ENCODE peak calls at places on chromosomes 1 and 21, in eight cellular contexts. One of them, this sample, is unnamed.

GRCh38 chr1:17207966-17208418 is 3.1 kb downstream of the PADI1 start:
- DNase-seq in NCI-H1694 treated with DMSO at 0.1 percent for 48 hours: no peak
- DNase-seq in effector memory CD8-positive, alpha-beta T cell: peak; percentile 22
- DNase-seq in Ammon's horn: no peak
- DNase-seq in BE2C: no peak
- DNase-seq in stimulated activated CD8-positive, alpha-beta memory T cell treated with anti-CD3 and anti-CD28 coated beads, Interleukin-4, amount 100 ng/mL, for 4 hours: peak; percentile 16
- DNase-seq in GM12865: peak; percentile 60
- DNase-seq in A172: peak; percentile 90
- DNase-seq in this sample: no peak

GRCh38 chr1:19643113-19643512 is 998 bp upstream of the NBL1 start:
- DNase-seq in NCI-H1694 treated with DMSO at 0.1 percent for 48 hours: no peak
- DNase-seq in effector memory CD8-positive, alpha-beta T cell: no peak
- DNase-seq in Ammon's horn: no peak
- DNase-seq in BE2C: no peak
- DNase-seq in stimulated activated CD8-positive, alpha-beta memory T cell treated with anti-CD3 and anti-CD28 coated beads, Interleukin-4, amount 100 ng/mL, for 4 hours: no peak
- DNase-seq in GM12865: no peak
- DNase-seq in A172: peak; percentile 14
- DNase-seq in this sample: no peak

GRCh38 chr21:31326478-31327247 is 17.4 kb downstream of the TIAM1 start:
- DNase-seq in NCI-H1694 treated with DMSO at 0.1 percent for 48 hours: peak; percentile 32
- DNase-seq in effector memory CD8-positive, alpha-beta T cell: no peak
- DNase-seq in Ammon's horn: peak; percentile 43
- DNase-seq in BE2C: no peak
- DNase-seq in stimulated activated CD8-positive, alpha-beta memory T cell treated with anti-CD3 and anti-CD28 coated beads, Interleukin-4, amount 100 ng/mL, for 4 hours: no peak
- DNase-seq in GM12865: peak; percentile 88
- DNase-seq in A172: no peak
- DNase-seq in this sample: no peak

GRCh38 chr1:171252482-171252881 is 4.2 kb downstream of the FMO1 start:
- DNase-seq in NCI-H1694 treated with DMSO at 0.1 percent for 48 hours: no peak
- DNase-seq in effector memory CD8-positive, alpha-beta T cell: no peak
- DNase-seq in Ammon's horn: no peak
- DNase-seq in BE2C: no peak
- DNase-seq in stimulated activated CD8-positive, alpha-beta memory T cell treated with anti-CD3 and anti-CD28 coated beads, Interleukin-4, amount 100 ng/mL, for 4 hours: no peak
- DNase-seq in GM12865: peak; percentile 84
- DNase-seq in A172: no peak
- DNase-seq in this sample: no peak

GRCh38 chr1:200971955-200972711 is 51.4 kb downstream of the KIF21B start:
- DNase-seq in NCI-H1694 treated with DMSO at 0.1 percent for 48 hours: peak; percentile 54
- DNase-seq in effector memory CD8-positive, alpha-beta T cell: peak; percentile 61
- DNase-seq in Ammon's horn: peak; percentile 59
- DNase-seq in BE2C: peak; percentile 79
- DNase-seq in stimulated activated CD8-positive, alpha-beta memory T cell treated with anti-CD3 and anti-CD28 coated beads, Interleukin-4, amount 100 ng/mL, for 4 hours: peak; percentile 37
- DNase-seq in GM12865: peak; percentile 54
- DNase-seq in A172: peak; percentile 67
- DNase-seq in this sample: peak; percentile 6

GRCh38 chr1:48526045-48526714 is 54.2 kb upstream of the SPATA6 start:
- DNase-seq in NCI-H1694 treated with DMSO at 0.1 percent for 48 hours: peak; percentile 93
- DNase-seq in effector memory CD8-positive, alpha-beta T cell: no peak
- DNase-seq in Ammon's horn: peak; percentile 94
- DNase-seq in BE2C: peak; percentile 45
- DNase-seq in stimulated activated CD8-positive, alpha-beta memory T cell treated with anti-CD3 and anti-CD28 coated beads, Interleukin-4, amount 100 ng/mL, for 4 hours: no peak
- DNase-seq in GM12865: no peak
- DNase-seq in A172: no peak
- DNase-seq in this sample: no peak

GRCh38 chr1:98034505-98034904 is 113.7 kb upstream of the DPYD start:
- DNase-seq in NCI-H1694 treated with DMSO at 0.1 percent for 48 hours: peak; percentile 55
- DNase-seq in effector memory CD8-positive, alpha-beta T cell: no peak
- DNase-seq in Ammon's horn: no peak
- DNase-seq in BE2C: no peak
- DNase-seq in stimulated activated CD8-positive, alpha-beta memory T cell treated with anti-CD3 and anti-CD28 coated beads, Interleukin-4, amount 100 ng/mL, for 4 hours: no peak
- DNase-seq in GM12865: no peak
- DNase-seq in A172: peak; percentile 76
- DNase-seq in this sample: no peak

GRCh38 chr1:180571060-180571831 is 12.5 kb downstream of the OVAAL start:
- DNase-seq in NCI-H1694 treated with DMSO at 0.1 percent for 48 hours: no peak
- DNase-seq in effector memory CD8-positive, alpha-beta T cell: no peak
- DNase-seq in Ammon's horn: no peak
- DNase-seq in BE2C: no peak
- DNase-seq in stimulated activated CD8-positive, alpha-beta memory T cell treated with anti-CD3 and anti-CD28 coated beads, Interleukin-4, amount 100 ng/mL, for 4 hours: no peak
- DNase-seq in GM12865: no peak
- DNase-seq in A172: peak; percentile 12
- DNase-seq in this sample: no peak

GRCh38 chr1:1335792-1336248 is 4.7 kb downstream of the TAS1R3 start:
- DNase-seq in NCI-H1694 treated with DMSO at 0.1 percent for 48 hours: no peak
- DNase-seq in effector memory CD8-positive, alpha-beta T cell: no peak
- DNase-seq in Ammon's horn: no peak
- DNase-seq in BE2C: no peak
- DNase-seq in stimulated activated CD8-positive, alpha-beta memory T cell treated with anti-CD3 and anti-CD28 coated beads, Interleukin-4, amount 100 ng/mL, for 4 hours: no peak
- DNase-seq in GM12865: no peak
- DNase-seq in A172: no peak
- DNase-seq in this sample: no peak

GRCh38 chr1:102434421-102434820 is 437.7 kb upstream of the OLFM3 start:
- DNase-seq in NCI-H1694 treated with DMSO at 0.1 percent for 48 hours: peak; percentile 47
- DNase-seq in effector memory CD8-positive, alpha-beta T cell: no peak
- DNase-seq in Ammon's horn: peak; percentile 13
- DNase-seq in BE2C: peak; percentile 61
- DNase-seq in stimulated activated CD8-positive, alpha-beta memory T cell treated with anti-CD3 and anti-CD28 coated beads, Interleukin-4, amount 100 ng/mL, for 4 hours: no peak
- DNase-seq in GM12865: peak; percentile 62
- DNase-seq in A172: peak; percentile 53
- DNase-seq in this sample: no peak

GRCh38 chr21:27425172-27425571 is 458.3 kb upstream of the ADAMTS5 start:
- DNase-seq in NCI-H1694 treated with DMSO at 0.1 percent for 48 hours: no peak
- DNase-seq in effector memory CD8-positive, alpha-beta T cell: no peak
- DNase-seq in Ammon's horn: no peak
- DNase-seq in BE2C: peak; percentile 42
- DNase-seq in stimulated activated CD8-positive, alpha-beta memory T cell treated with anti-CD3 and anti-CD28 coated beads, Interleukin-4, amount 100 ng/mL, for 4 hours: no peak
- DNase-seq in GM12865: no peak
- DNase-seq in A172: peak; percentile 13
- DNase-seq in this sample: no peak

GRCh38 chr1:17125756-17126237 is 6.5 kb upstream of the PADI2 start:
- DNase-seq in NCI-H1694 treated with DMSO at 0.1 percent for 48 hours: peak; percentile 59
- DNase-seq in effector memory CD8-positive, alpha-beta T cell: peak; percentile 76
- DNase-seq in Ammon's horn: peak; percentile 91
- DNase-seq in BE2C: peak; percentile 79
- DNase-seq in stimulated activated CD8-positive, alpha-beta memory T cell treated with anti-CD3 and anti-CD28 coated beads, Interleukin-4, amount 100 ng/mL, for 4 hours: peak; percentile 77
- DNase-seq in GM12865: peak; percentile 86
- DNase-seq in A172: peak; percentile 63
- DNase-seq in this sample: peak; percentile 61

GRCh38 chr1:121558514-121558913 is 373.7 kb downstream of the SRGAP2C start:
- DNase-seq in NCI-H1694 treated with DMSO at 0.1 percent for 48 hours: no peak
- DNase-seq in effector memory CD8-positive, alpha-beta T cell: no peak
- DNase-seq in Ammon's horn: peak; percentile 22
- DNase-seq in BE2C: no peak
- DNase-seq in stimulated activated CD8-positive, alpha-beta memory T cell treated with anti-CD3 and anti-CD28 coated beads, Interleukin-4, amount 100 ng/mL, for 4 hours: no peak
- DNase-seq in GM12865: no peak
- DNase-seq in A172: peak; percentile 51
- DNase-seq in this sample: peak; percentile 63

GRCh38 chr1:11215018-11216005 is 26.2 kb downstream of the ANGPTL7 start:
- DNase-seq in NCI-H1694 treated with DMSO at 0.1 percent for 48 hours: no peak
- DNase-seq in effector memory CD8-positive, alpha-beta T cell: no peak
- DNase-seq in Ammon's horn: no peak
- DNase-seq in BE2C: no peak
- DNase-seq in stimulated activated CD8-positive, alpha-beta memory T cell treated with anti-CD3 and anti-CD28 coated beads, Interleukin-4, amount 100 ng/mL, for 4 hours: no peak
- DNase-seq in GM12865: no peak
- DNase-seq in A172: no peak
- DNase-seq in this sample: no peak

GRCh38 chr1:59678065-59678808 is 136.5 kb upstream of the HOOK1 start:
- DNase-seq in NCI-H1694 treated with DMSO at 0.1 percent for 48 hours: no peak
- DNase-seq in effector memory CD8-positive, alpha-beta T cell: no peak
- DNase-seq in Ammon's horn: no peak
- DNase-seq in BE2C: no peak
- DNase-seq in stimulated activated CD8-positive, alpha-beta memory T cell treated with anti-CD3 and anti-CD28 coated beads, Interleukin-4, amount 100 ng/mL, for 4 hours: no peak
- DNase-seq in GM12865: no peak
- DNase-seq in A172: no peak
- DNase-seq in this sample: no peak

GRCh38 chr1:166233750-166234366 is 67.1 kb upstream of the FAM78B start:
- DNase-seq in NCI-H1694 treated with DMSO at 0.1 percent for 48 hours: no peak
- DNase-seq in effector memory CD8-positive, alpha-beta T cell: no peak
- DNase-seq in Ammon's horn: no peak
- DNase-seq in BE2C: no peak
- DNase-seq in stimulated activated CD8-positive, alpha-beta memory T cell treated with anti-CD3 and anti-CD28 coated beads, Interleukin-4, amount 100 ng/mL, for 4 hours: no peak
- DNase-seq in GM12865: no peak
- DNase-seq in A172: no peak
- DNase-seq in this sample: no peak

GRCh38 chr1:67053535-67053784 is 488 bp downstream of the SLC35D1 start:
- DNase-seq in NCI-H1694 treated with DMSO at 0.1 percent for 48 hours: no peak
- DNase-seq in effector memory CD8-positive, alpha-beta T cell: peak; percentile 25
- DNase-seq in Ammon's horn: no peak
- DNase-seq in BE2C: peak; percentile 40
- DNase-seq in stimulated activated CD8-positive, alpha-beta memory T cell treated with anti-CD3 and anti-CD28 coated beads, Interleukin-4, amount 100 ng/mL, for 4 hours: no peak
- DNase-seq in GM12865: no peak
- DNase-seq in A172: no peak
- DNase-seq in this sample: no peak

GRCh38 chr1:161044908-161045748 is 649 bp downstream of the USF1 start:
- DNase-seq in NCI-H1694 treated with DMSO at 0.1 percent for 48 hours: peak; percentile 44
- DNase-seq in effector memory CD8-positive, alpha-beta T cell: peak; percentile 56
- DNase-seq in Ammon's horn: peak; percentile 70
- DNase-seq in BE2C: peak; percentile 56
- DNase-seq in stimulated activated CD8-positive, alpha-beta memory T cell treated with anti-CD3 and anti-CD28 coated beads, Interleukin-4, amount 100 ng/mL, for 4 hours: peak; percentile 18
- DNase-seq in GM12865: peak; percentile 91
- DNase-seq in A172: peak; percentile 73
- DNase-seq in this sample: no peak

GRCh38 chr1:211285196-211285595 is 26.0 kb downstream of the RCOR3 start:
- DNase-seq in NCI-H1694 treated with DMSO at 0.1 percent for 48 hours: no peak
- DNase-seq in effector memory CD8-positive, alpha-beta T cell: no peak
- DNase-seq in Ammon's horn: no peak
- DNase-seq in BE2C: no peak
- DNase-seq in stimulated activated CD8-positive, alpha-beta memory T cell treated with anti-CD3 and anti-CD28 coated beads, Interleukin-4, amount 100 ng/mL, for 4 hours: no peak
- DNase-seq in GM12865: no peak
- DNase-seq in A172: no peak
- DNase-seq in this sample: no peak

GRCh38 chr1:30668026-30668425 is 55.4 kb downstream of the MATN1 start:
- DNase-seq in NCI-H1694 treated with DMSO at 0.1 percent for 48 hours: no peak
- DNase-seq in effector memory CD8-positive, alpha-beta T cell: no peak
- DNase-seq in Ammon's horn: no peak
- DNase-seq in BE2C: no peak
- DNase-seq in stimulated activated CD8-positive, alpha-beta memory T cell treated with anti-CD3 and anti-CD28 coated beads, Interleukin-4, amount 100 ng/mL, for 4 hours: no peak
- DNase-seq in GM12865: no peak
- DNase-seq in A172: peak; percentile 6
- DNase-seq in this sample: no peak

GRCh38 chr1:234710381-234710780 is 100.4 kb upstream of the IRF2BP2 start:
- DNase-seq in NCI-H1694 treated with DMSO at 0.1 percent for 48 hours: no peak
- DNase-seq in effector memory CD8-positive, alpha-beta T cell: no peak
- DNase-seq in Ammon's horn: no peak
- DNase-seq in BE2C: no peak
- DNase-seq in stimulated activated CD8-positive, alpha-beta memory T cell treated with anti-CD3 and anti-CD28 coated beads, Interleukin-4, amount 100 ng/mL, for 4 hours: no peak
- DNase-seq in GM12865: no peak
- DNase-seq in A172: no peak
- DNase-seq in this sample: no peak

GRCh38 chr1:29981586-29982239 is 741.7 kb downstream of the MATN1 start:
- DNase-seq in NCI-H1694 treated with DMSO at 0.1 percent for 48 hours: no peak
- DNase-seq in effector memory CD8-positive, alpha-beta T cell: no peak
- DNase-seq in Ammon's horn: no peak
- DNase-seq in BE2C: no peak
- DNase-seq in stimulated activated CD8-positive, alpha-beta memory T cell treated with anti-CD3 and anti-CD28 coated beads, Interleukin-4, amount 100 ng/mL, for 4 hours: no peak
- DNase-seq in GM12865: no peak
- DNase-seq in A172: no peak
- DNase-seq in this sample: no peak

GRCh38 chr1:225763815-225764548 is 13.6 kb upstream of the SRP9 start:
- DNase-seq in NCI-H1694 treated with DMSO at 0.1 percent for 48 hours: no peak
- DNase-seq in effector memory CD8-positive, alpha-beta T cell: no peak
- DNase-seq in Ammon's horn: no peak
- DNase-seq in BE2C: peak; percentile 53
- DNase-seq in stimulated activated CD8-positive, alpha-beta memory T cell treated with anti-CD3 and anti-CD28 coated beads, Interleukin-4, amount 100 ng/mL, for 4 hours: no peak
- DNase-seq in GM12865: peak; percentile 9
- DNase-seq in A172: peak; percentile 79
- DNase-seq in this sample: no peak

GRCh38 chr1:46533179-46533864 is 18.1 kb downstream of the KNCN start:
- DNase-seq in NCI-H1694 treated with DMSO at 0.1 percent for 48 hours: no peak
- DNase-seq in effector memory CD8-positive, alpha-beta T cell: peak; percentile 56
- DNase-seq in Ammon's horn: peak; percentile 48
- DNase-seq in BE2C: peak; percentile 25
- DNase-seq in stimulated activated CD8-positive, alpha-beta memory T cell treated with anti-CD3 and anti-CD28 coated beads, Interleukin-4, amount 100 ng/mL, for 4 hours: no peak
- DNase-seq in GM12865: peak; percentile 33
- DNase-seq in A172: no peak
- DNase-seq in this sample: no peak

GRCh38 chr21:43918385-43918947 is 53.4 kb downstream of the AGPAT3 start:
- DNase-seq in NCI-H1694 treated with DMSO at 0.1 percent for 48 hours: no peak
- DNase-seq in effector memory CD8-positive, alpha-beta T cell: no peak
- DNase-seq in Ammon's horn: no peak
- DNase-seq in BE2C: no peak
- DNase-seq in stimulated activated CD8-positive, alpha-beta memory T cell treated with anti-CD3 and anti-CD28 coated beads, Interleukin-4, amount 100 ng/mL, for 4 hours: no peak
- DNase-seq in GM12865: no peak
- DNase-seq in A172: no peak
- DNase-seq in this sample: no peak

GRCh38 chr1:43994794-43995790 is 3.7 kb downstream of the CCDC24 start:
- DNase-seq in NCI-H1694 treated with DMSO at 0.1 percent for 48 hours: no peak
- DNase-seq in effector memory CD8-positive, alpha-beta T cell: no peak
- DNase-seq in Ammon's horn: no peak
- DNase-seq in BE2C: peak; percentile 61
- DNase-seq in stimulated activated CD8-positive, alpha-beta memory T cell treated with anti-CD3 and anti-CD28 coated beads, Interleukin-4, amount 100 ng/mL, for 4 hours: no peak
- DNase-seq in GM12865: peak; percentile 53
- DNase-seq in A172: no peak
- DNase-seq in this sample: no peak

GRCh38 chr1:177106614-177107365 is 57.7 kb downstream of the ASTN1 start:
- DNase-seq in NCI-H1694 treated with DMSO at 0.1 percent for 48 hours: no peak
- DNase-seq in effector memory CD8-positive, alpha-beta T cell: no peak
- DNase-seq in Ammon's horn: no peak
- DNase-seq in BE2C: no peak
- DNase-seq in stimulated activated CD8-positive, alpha-beta memory T cell treated with anti-CD3 and anti-CD28 coated beads, Interleukin-4, amount 100 ng/mL, for 4 hours: no peak
- DNase-seq in GM12865: no peak
- DNase-seq in A172: no peak
- DNase-seq in this sample: no peak

GRCh38 chr21:41228492-41228891 is 60.5 kb downstream of the BACE2 start:
- DNase-seq in NCI-H1694 treated with DMSO at 0.1 percent for 48 hours: no peak
- DNase-seq in effector memory CD8-positive, alpha-beta T cell: no peak
- DNase-seq in Ammon's horn: no peak
- DNase-seq in BE2C: no peak
- DNase-seq in stimulated activated CD8-positive, alpha-beta memory T cell treated with anti-CD3 and anti-CD28 coated beads, Interleukin-4, amount 100 ng/mL, for 4 hours: no peak
- DNase-seq in GM12865: no peak
- DNase-seq in A172: no peak
- DNase-seq in this sample: no peak

GRCh38 chr1:82704393-82704792 is 903.7 kb downstream of the ADGRL2 start:
- DNase-seq in NCI-H1694 treated with DMSO at 0.1 percent for 48 hours: no peak
- DNase-seq in effector memory CD8-positive, alpha-beta T cell: no peak
- DNase-seq in Ammon's horn: no peak
- DNase-seq in BE2C: no peak
- DNase-seq in stimulated activated CD8-positive, alpha-beta memory T cell treated with anti-CD3 and anti-CD28 coated beads, Interleukin-4, amount 100 ng/mL, for 4 hours: no peak
- DNase-seq in GM12865: no peak
- DNase-seq in A172: no peak
- DNase-seq in this sample: no peak

GRCh38 chr1:206001476-206001888 is 1.7 kb downstream of the RAB7B start:
- DNase-seq in NCI-H1694 treated with DMSO at 0.1 percent for 48 hours: no peak
- DNase-seq in effector memory CD8-positive, alpha-beta T cell: no peak
- DNase-seq in Ammon's horn: peak; percentile 63
- DNase-seq in BE2C: no peak
- DNase-seq in stimulated activated CD8-positive, alpha-beta memory T cell treated with anti-CD3 and anti-CD28 coated beads, Interleukin-4, amount 100 ng/mL, for 4 hours: no peak
- DNase-seq in GM12865: no peak
- DNase-seq in A172: peak; percentile 88
- DNase-seq in this sample: peak; percentile 80

GRCh38 chr21:46554431-46555224 is 50.3 kb downstream of the S100B start:
- DNase-seq in NCI-H1694 treated with DMSO at 0.1 percent for 48 hours: no peak
- DNase-seq in effector memory CD8-positive, alpha-beta T cell: no peak
- DNase-seq in Ammon's horn: no peak
- DNase-seq in BE2C: no peak
- DNase-seq in stimulated activated CD8-positive, alpha-beta memory T cell treated with anti-CD3 and anti-CD28 coated beads, Interleukin-4, amount 100 ng/mL, for 4 hours: no peak
- DNase-seq in GM12865: no peak
- DNase-seq in A172: no peak
- DNase-seq in this sample: no peak

GRCh38 chr1:226697151-226697575 is 41.9 kb downstream of the ITPKB start:
- DNase-seq in NCI-H1694 treated with DMSO at 0.1 percent for 48 hours: no peak
- DNase-seq in effector memory CD8-positive, alpha-beta T cell: no peak
- DNase-seq in Ammon's horn: no peak
- DNase-seq in BE2C: no peak
- DNase-seq in stimulated activated CD8-positive, alpha-beta memory T cell treated with anti-CD3 and anti-CD28 coated beads, Interleukin-4, amount 100 ng/mL, for 4 hours: no peak
- DNase-seq in GM12865: peak; percentile 48
- DNase-seq in A172: no peak
- DNase-seq in this sample: peak; percentile 62

GRCh38 chr21:29501451-29501850 is 202.7 kb downstream of the BACH1 start:
- DNase-seq in NCI-H1694 treated with DMSO at 0.1 percent for 48 hours: no peak
- DNase-seq in effector memory CD8-positive, alpha-beta T cell: no peak
- DNase-seq in Ammon's horn: no peak
- DNase-seq in BE2C: no peak
- DNase-seq in stimulated activated CD8-positive, alpha-beta memory T cell treated with anti-CD3 and anti-CD28 coated beads, Interleukin-4, amount 100 ng/mL, for 4 hours: no peak
- DNase-seq in GM12865: no peak
- DNase-seq in A172: no peak
- DNase-seq in this sample: peak; percentile 32

GRCh38 chr1:14602131-14602530 is 3.6 kb downstream of the KAZN start:
- DNase-seq in NCI-H1694 treated with DMSO at 0.1 percent for 48 hours: peak; percentile 38
- DNase-seq in effector memory CD8-positive, alpha-beta T cell: no peak
- DNase-seq in Ammon's horn: peak; percentile 69
- DNase-seq in BE2C: no peak
- DNase-seq in stimulated activated CD8-positive, alpha-beta memory T cell treated with anti-CD3 and anti-CD28 coated beads, Interleukin-4, amount 100 ng/mL, for 4 hours: no peak
- DNase-seq in GM12865: no peak
- DNase-seq in A172: no peak
- DNase-seq in this sample: no peak